ENCODE peak calls at places on chromosomes 12 and 14, in nine cellular contexts. One of them, this sample, is unnamed.

GRCh38 chr12:92208613-92209121 is 63.0 kb upstream of the BTG1 start:
- DNase-seq in endothelial cell: no peak
- DNase-seq in hepatocyte: peak
- DNase-seq in lung: no peak
- DNase-seq in fibroblast of mammary gland: peak
- DNase-seq in mucosa of descending colon: no peak
- DNase-seq in GM13977: peak
- DNase-seq in RWPE1: peak
- DNase-seq in suprapubic skin: no peak
- DNase-seq in this sample: no peak

GRCh38 chr12:131489718-131490117 is 221.2 kb upstream of the SFSWAP start:
- DNase-seq in GM13977: no peak
- DNase-seq in hepatocyte: no peak
- DNase-seq in endothelial cell: no peak
- DNase-seq in suprapubic skin: peak
- DNase-seq in mucosa of descending colon: no peak
- DNase-seq in lung: no peak
- DNase-seq in fibroblast of mammary gland: no peak
- DNase-seq in RWPE1: no peak
- DNase-seq in this sample: no peak

GRCh38 chr12:27733052-27733656 is 22.5 kb downstream of the MRPS35 start:
- DNase-seq in GM13977: peak
- DNase-seq in hepatocyte: peak
- DNase-seq in suprapubic skin: no peak
- DNase-seq in RWPE1: peak
- DNase-seq in lung: no peak
- DNase-seq in endothelial cell: no peak
- DNase-seq in mucosa of descending colon: no peak
- DNase-seq in fibroblast of mammary gland: peak
- DNase-seq in this sample: no peak

GRCh38 chr14:69056389-69056788 is 77.3 kb upstream of the ACTN1 start:
- DNase-seq in RWPE1: peak
- DNase-seq in GM13977: no peak
- DNase-seq in mucosa of descending colon: no peak
- DNase-seq in endothelial cell: no peak
- DNase-seq in hepatocyte: peak
- DNase-seq in suprapubic skin: no peak
- DNase-seq in fibroblast of mammary gland: peak
- DNase-seq in lung: no peak
- DNase-seq in this sample: no peak

GRCh38 chr12:30507576-30507975 is 188.1 kb downstream of the IPO8 start:
- DNase-seq in mucosa of descending colon: no peak
- DNase-seq in lung: no peak
- DNase-seq in hepatocyte: no peak
- DNase-seq in endothelial cell: no peak
- DNase-seq in RWPE1: no peak
- DNase-seq in fibroblast of mammary gland: no peak
- DNase-seq in suprapubic skin: no peak
- DNase-seq in GM13977: no peak
- DNase-seq in this sample: no peak

GRCh38 chr14:93033983-93034670 is 81.6 kb downstream of the ITPK1 start:
- DNase-seq in GM13977: peak
- DNase-seq in lung: no peak
- DNase-seq in fibroblast of mammary gland: no peak
- DNase-seq in endothelial cell: peak
- DNase-seq in RWPE1: no peak
- DNase-seq in suprapubic skin: no peak
- DNase-seq in hepatocyte: no peak
- DNase-seq in mucosa of descending colon: peak
- DNase-seq in this sample: no peak

GRCh38 chr14:44846232-44846824 is 115.4 kb downstream of the KLHL28 start:
- DNase-seq in lung: no peak
- DNase-seq in RWPE1: peak
- DNase-seq in mucosa of descending colon: no peak
- DNase-seq in hepatocyte: peak
- DNase-seq in suprapubic skin: no peak
- DNase-seq in GM13977: peak
- DNase-seq in endothelial cell: peak
- DNase-seq in fibroblast of mammary gland: peak
- DNase-seq in this sample: no peak

GRCh38 chr12:22042981-22043669 is 2.9 kb upstream of the CMAS start:
- DNase-seq in lung: no peak
- DNase-seq in suprapubic skin: no peak
- DNase-seq in mucosa of descending colon: no peak
- DNase-seq in endothelial cell: no peak
- DNase-seq in fibroblast of mammary gland: peak
- DNase-seq in hepatocyte: no peak
- DNase-seq in GM13977: no peak
- DNase-seq in RWPE1: peak
- DNase-seq in this sample: no peak

GRCh38 chr12:24752763-24753462 is 196.0 kb downstream of the BCAT1 start:
- DNase-seq in fibroblast of mammary gland: no peak
- DNase-seq in GM13977: no peak
- DNase-seq in mucosa of descending colon: no peak
- DNase-seq in hepatocyte: no peak
- DNase-seq in lung: no peak
- DNase-seq in endothelial cell: no peak
- DNase-seq in suprapubic skin: no peak
- DNase-seq in RWPE1: no peak
- DNase-seq in this sample: no peak

GRCh38 chr12:105983622-105984325 is 155.0 kb downstream of the NUAK1 start:
- DNase-seq in GM13977: no peak
- DNase-seq in hepatocyte: no peak
- DNase-seq in mucosa of descending colon: no peak
- DNase-seq in fibroblast of mammary gland: peak
- DNase-seq in RWPE1: no peak
- DNase-seq in suprapubic skin: no peak
- DNase-seq in endothelial cell: no peak
- DNase-seq in lung: no peak
- DNase-seq in this sample: no peak

GRCh38 chr12:16586350-16587109 is 19.4 kb downstream of the LMO3 start:
- DNase-seq in RWPE1: no peak
- DNase-seq in endothelial cell: no peak
- DNase-seq in fibroblast of mammary gland: peak
- DNase-seq in lung: no peak
- DNase-seq in GM13977: no peak
- DNase-seq in suprapubic skin: no peak
- DNase-seq in hepatocyte: peak
- DNase-seq in mucosa of descending colon: no peak
- DNase-seq in this sample: no peak

GRCh38 chr14:97976861-97977260 is 1179.7 kb downstream of the VRK1 start:
- DNase-seq in hepatocyte: peak
- DNase-seq in endothelial cell: no peak
- DNase-seq in RWPE1: no peak
- DNase-seq in suprapubic skin: peak
- DNase-seq in mucosa of descending colon: peak
- DNase-seq in lung: peak
- DNase-seq in GM13977: no peak
- DNase-seq in fibroblast of mammary gland: no peak
- DNase-seq in this sample: no peak

GRCh38 chr14:36513451-36514277 is 6.4 kb downstream of the NKX2-1 start:
- DNase-seq in hepatocyte: no peak
- DNase-seq in lung: peak
- DNase-seq in suprapubic skin: no peak
- DNase-seq in GM13977: peak
- DNase-seq in endothelial cell: no peak
- DNase-seq in RWPE1: no peak
- DNase-seq in fibroblast of mammary gland: no peak
- DNase-seq in mucosa of descending colon: no peak
- DNase-seq in this sample: no peak

GRCh38 chr12:19529933-19530630 is 90.8 kb downstream of the AEBP2 start:
- DNase-seq in mucosa of descending colon: no peak
- DNase-seq in suprapubic skin: no peak
- DNase-seq in GM13977: no peak
- DNase-seq in lung: no peak
- DNase-seq in fibroblast of mammary gland: peak
- DNase-seq in hepatocyte: no peak
- DNase-seq in endothelial cell: no peak
- DNase-seq in RWPE1: peak
- DNase-seq in this sample: no peak

GRCh38 chr14:27730204-27730603 is 1036.4 kb upstream of the FOXG1 start:
- DNase-seq in hepatocyte: no peak
- DNase-seq in suprapubic skin: no peak
- DNase-seq in endothelial cell: no peak
- DNase-seq in mucosa of descending colon: no peak
- DNase-seq in RWPE1: no peak
- DNase-seq in GM13977: no peak
- DNase-seq in fibroblast of mammary gland: no peak
- DNase-seq in lung: no peak
- DNase-seq in this sample: no peak

GRCh38 chr12:109346920-109347319 is 780 bp upstream of the MYO1H start:
- DNase-seq in fibroblast of mammary gland: no peak
- DNase-seq in mucosa of descending colon: no peak
- DNase-seq in hepatocyte: no peak
- DNase-seq in suprapubic skin: no peak
- DNase-seq in RWPE1: no peak
- DNase-seq in endothelial cell: no peak
- DNase-seq in GM13977: no peak
- DNase-seq in lung: no peak
- DNase-seq in this sample: no peak
- TF ChIP-seq CTCF in fibroblast of mammary gland: peak
- TF ChIP-seq CTCF in mucosa of descending colon: no peak
- TF ChIP-seq CTCF in hepatocyte: no peak
- TF ChIP-seq CTCF in suprapubic skin: no peak
- TF ChIP-seq CTCF in RWPE1: no peak
- TF ChIP-seq CTCF in endothelial cell: peak
- TF ChIP-seq CTCF in GM13977: peak
- TF ChIP-seq CTCF in lung: no peak
- TF ChIP-seq CTCF in this sample: no peak

DNA sequence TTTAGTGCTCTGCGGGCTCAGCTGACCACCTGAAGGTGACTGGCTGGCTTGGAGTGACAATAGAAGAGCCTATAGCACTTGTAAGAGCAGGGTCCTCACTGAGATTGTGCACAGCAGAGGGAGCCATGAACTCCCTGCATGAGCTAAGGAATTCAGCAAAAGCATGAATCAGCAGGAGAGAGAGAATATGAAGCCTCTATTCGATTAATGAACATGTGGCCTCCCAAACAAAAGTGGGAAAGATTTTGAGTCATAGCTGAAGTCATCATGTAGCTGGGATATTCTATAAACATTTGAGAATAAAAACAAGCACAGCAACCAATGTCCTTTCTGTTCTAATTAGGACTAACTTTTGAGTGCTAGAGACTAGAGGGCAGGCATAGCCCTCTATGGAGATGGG is 626.6 kb downstream of the DIO2 start:
- DNase-seq in suprapubic skin: no peak
- DNase-seq in GM13977: no peak
- DNase-seq in hepatocyte: peak
- DNase-seq in RWPE1: no peak
- DNase-seq in mucosa of descending colon: no peak
- DNase-seq in lung: no peak
- DNase-seq in fibroblast of mammary gland: peak
- DNase-seq in endothelial cell: no peak
- DNase-seq in this sample: no peak
- TF ChIP-seq CTCF in suprapubic skin: no peak
- TF ChIP-seq CTCF in GM13977: no peak
- TF ChIP-seq CTCF in hepatocyte: peak
- TF ChIP-seq CTCF in RWPE1: no peak
- TF ChIP-seq CTCF in mucosa of descending colon: no peak
- TF ChIP-seq CTCF in lung: no peak
- TF ChIP-seq CTCF in fibroblast of mammary gland: peak
- TF ChIP-seq CTCF in endothelial cell: no peak
- TF ChIP-seq CTCF in this sample: peak

GRCh38 chr12:57763881-57764661 is 2.8 kb downstream of the CYP27B1 start:
- DNase-seq in endothelial cell: no peak
- DNase-seq in mucosa of descending colon: no peak
- DNase-seq in suprapubic skin: no peak
- DNase-seq in lung: no peak
- DNase-seq in GM13977: no peak
- DNase-seq in fibroblast of mammary gland: no peak
- DNase-seq in RWPE1: no peak
- DNase-seq in hepatocyte: no peak
- DNase-seq in this sample: no peak

GRCh38 chr12:57766464-57767311 is at the start of gene CYP27B1:
- DNase-seq in suprapubic skin: no peak
- DNase-seq in fibroblast of mammary gland: peak
- DNase-seq in hepatocyte: no peak
- DNase-seq in mucosa of descending colon: no peak
- DNase-seq in RWPE1: peak
- DNase-seq in endothelial cell: no peak
- DNase-seq in lung: no peak
- DNase-seq in GM13977: no peak
- DNase-seq in this sample: no peak

GRCh38 chr12:57764662-57765002 is 2.2 kb downstream of the CYP27B1 start:
- DNase-seq in RWPE1: no peak
- DNase-seq in mucosa of descending colon: no peak
- DNase-seq in suprapubic skin: no peak
- DNase-seq in GM13977: no peak
- DNase-seq in hepatocyte: no peak
- DNase-seq in lung: no peak
- DNase-seq in fibroblast of mammary gland: no peak
- DNase-seq in endothelial cell: no peak
- DNase-seq in this sample: no peak

GRCh38 chr12:57765698-57766463 is 997 bp downstream of the CYP27B1 start:
- DNase-seq in suprapubic skin: no peak
- DNase-seq in GM13977: no peak
- DNase-seq in RWPE1: no peak
- DNase-seq in fibroblast of mammary gland: no peak
- DNase-seq in hepatocyte: no peak
- DNase-seq in lung: no peak
- DNase-seq in endothelial cell: no peak
- DNase-seq in mucosa of descending colon: no peak
- DNase-seq in this sample: no peak

GRCh38 chr12:57765003-57765697 is 1.7 kb downstream of the CYP27B1 start:
- DNase-seq in suprapubic skin: no peak
- DNase-seq in RWPE1: peak
- DNase-seq in lung: no peak
- DNase-seq in hepatocyte: peak
- DNase-seq in fibroblast of mammary gland: no peak
- DNase-seq in endothelial cell: peak
- DNase-seq in GM13977: no peak
- DNase-seq in mucosa of descending colon: peak
- DNase-seq in this sample: no peak
- TF ChIP-seq CTCF in suprapubic skin: no peak
- TF ChIP-seq CTCF in RWPE1: peak
- TF ChIP-seq CTCF in lung: no peak
- TF ChIP-seq CTCF in hepatocyte: peak
- TF ChIP-seq CTCF in fibroblast of mammary gland: peak
- TF ChIP-seq CTCF in endothelial cell: no peak
- TF ChIP-seq CTCF in GM13977: peak
- TF ChIP-seq CTCF in mucosa of descending colon: no peak
- TF ChIP-seq CTCF in this sample: peak

DNA sequence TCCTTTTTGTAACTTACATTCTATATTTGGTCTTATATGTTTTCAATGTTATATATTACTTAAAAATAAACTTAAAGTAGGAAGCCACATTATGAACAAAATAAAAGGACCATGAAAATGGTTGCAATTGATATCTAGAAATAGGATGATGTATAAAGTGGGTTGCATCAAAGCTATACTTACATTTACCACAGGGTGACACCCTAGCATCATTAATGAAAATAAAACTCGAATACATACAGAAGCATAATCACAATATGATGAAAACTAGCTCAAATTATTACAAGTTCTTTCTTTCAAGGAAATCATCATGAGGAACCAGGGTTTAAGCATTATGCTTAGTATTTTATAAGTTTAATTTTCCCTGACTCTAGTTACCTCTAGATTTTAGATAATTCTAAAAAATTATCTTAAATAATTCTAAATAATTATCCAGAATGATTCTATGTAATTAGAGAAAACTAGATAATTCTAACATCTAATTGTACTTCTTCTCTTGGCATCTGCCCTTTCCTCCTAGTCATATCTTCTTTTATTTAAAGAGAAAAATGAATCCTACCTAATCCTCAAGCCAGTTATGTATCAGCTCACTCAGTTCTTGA is 31.2 kb downstream of the TAS2R7 start:
- DNase-seq in lung: no peak
- DNase-seq in GM13977: peak
- DNase-seq in mucosa of descending colon: no peak
- DNase-seq in endothelial cell: no peak
- DNase-seq in hepatocyte: peak
- DNase-seq in RWPE1: peak
- DNase-seq in fibroblast of mammary gland: peak
- DNase-seq in suprapubic skin: no peak
- DNase-seq in this sample: no peak
- TF ChIP-seq CTCF in lung: peak
- TF ChIP-seq CTCF in GM13977: peak
- TF ChIP-seq CTCF in mucosa of descending colon: no peak
- TF ChIP-seq CTCF in endothelial cell: peak
- TF ChIP-seq CTCF in hepatocyte: peak
- TF ChIP-seq CTCF in RWPE1: peak
- TF ChIP-seq CTCF in fibroblast of mammary gland: peak
- TF ChIP-seq CTCF in suprapubic skin: peak
- TF ChIP-seq CTCF in this sample: peak

This sample was measured in osteocyte.